ENCODE peak calls at places on chromosomes 7 and 10, in nine cellular contexts. M is pancreas, H is GM20000, E is fibroblast of pulmonary artery, T is RWPE1, C is cardiac muscle cell, N is GM06990, S is fibroblast of lung, W is astrocyte of the spinal cord. F is an unnamed sample.

GRCh38 chr7:51970961-51971655 is 654.5 kb upstream of the COBL start:
- DNase-seq in M (no peak), H (no peak), E (no peak), T (no peak), C (no peak), N (no peak), S (no peak), W (peak; percentile 62), F (no peak)

GRCh38 chr7:55019329-55019690 is 493 bp downstream of the EGFR start:
- DNase-seq in M (peak; percentile 73), H (peak; percentile 63), E (peak; percentile 30), T (peak; percentile 21), C (peak; percentile 46), N (no peak), S (peak; percentile 42), W (peak; percentile 38), F (peak; percentile 74)

GRCh38 chr7:87875151-87876039 is 765 bp downstream of the SLC25A40 start:
- DNase-seq in M (no peak), H (peak; percentile 36), E (no peak), T (peak; percentile 16), C (no peak), N (no peak), S (peak; percentile 12), W (peak; percentile 15), F (peak; percentile 41)

GRCh38 chr10:124213471-124213870 is 120.1 kb upstream of the CHST15 start:
- DNase-seq in M (no peak), H (no peak), E (no peak), T (no peak), C (no peak), N (no peak), S (no peak), W (no peak), F (no peak)

GRCh38 chr10:124388823-124389612 is 29.7 kb downstream of the OAT start:
- DNase-seq in M (peak; percentile 93), H (peak; percentile 98), E (peak; percentile 80), T (peak; percentile 98), C (peak; percentile 96), N (peak; percentile 87), S (peak; percentile 82), W (peak; percentile 76), F (peak; percentile 94)

GRCh38 chr7:108181073-108181985 is 51.2 kb upstream of the LAMB4 start:
- DNase-seq in M (no peak), H (peak; percentile 42), E (peak; percentile 85), T (peak; percentile 39), C (peak; percentile 51), N (no peak), S (peak; percentile 78), W (peak; percentile 75), F (no peak)

GRCh38 chr10:48406204-48406603 is 99.7 kb downstream of the MAPK8 start:
- DNase-seq in M (no peak), H (no peak), E (peak; percentile 32), T (peak; percentile 63), C (no peak), N (no peak), S (peak; percentile 19), W (peak; percentile 33), F (no peak)

GRCh38 chr10:105138287-105138854 is 497.3 kb downstream of the SORCS3 start:
- DNase-seq in M (no peak), H (no peak), E (no peak), T (no peak), C (no peak), N (no peak), S (no peak), W (no peak), F (no peak)

GRCh38 chr10:79393924-79394610 is 46.8 kb downstream of the PPIF start:
- DNase-seq in M (no peak), H (no peak), E (no peak), T (no peak), C (no peak), N (no peak), S (no peak), W (no peak), F (peak; percentile 5)

GRCh38 chr10:102467971-102468438 is 16.7 kb upstream of the C10orf95 start:
- DNase-seq in M (peak; percentile 34), H (no peak), E (no peak), T (no peak), C (no peak), N (no peak), S (no peak), W (no peak), F (peak; percentile 68)

GRCh38 chr7:48638041-48638440 is 286.3 kb upstream of the CDC14C start:
- DNase-seq in M (no peak), H (no peak), E (no peak), T (no peak), C (no peak), N (no peak), S (no peak), W (peak; percentile 5), F (no peak)

DNA sequence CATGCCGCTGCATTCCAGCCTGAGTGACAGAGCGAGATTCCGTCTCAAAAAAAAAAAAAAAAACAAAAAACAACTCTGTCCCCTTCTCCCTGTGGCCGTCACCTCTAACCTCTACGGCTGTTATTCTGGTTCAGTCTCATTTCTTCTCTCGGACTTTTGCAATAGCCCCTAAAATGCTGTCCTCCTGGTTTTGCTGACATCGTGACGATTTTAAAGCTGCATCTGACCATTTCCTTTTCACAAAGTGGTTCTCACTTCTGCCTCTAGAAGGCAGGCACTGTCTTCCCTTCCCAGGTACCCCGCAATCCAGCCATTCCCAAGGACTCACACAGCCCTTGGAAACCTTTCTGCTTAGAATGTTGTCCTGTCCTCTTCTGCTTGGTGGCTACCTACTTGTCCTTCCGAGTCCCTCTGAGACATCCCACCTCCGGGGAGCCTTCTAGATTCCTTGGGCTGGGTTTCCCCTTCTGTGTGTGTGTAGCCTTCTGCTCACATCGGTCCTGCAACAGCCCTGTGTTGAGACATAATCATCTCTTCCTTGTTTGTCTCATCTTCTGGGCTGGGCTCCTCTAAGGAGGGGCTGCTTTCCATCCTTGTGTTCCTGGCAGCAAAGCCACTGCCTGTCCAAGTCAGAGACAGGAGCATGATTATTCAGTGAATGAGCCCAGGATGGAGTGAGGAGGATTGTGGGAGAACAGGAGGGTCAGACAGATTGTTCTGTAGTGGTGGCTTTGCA is 83.1 kb downstream of the GRK5 start:
- DNase-seq in M (no peak), H (no peak), E (peak; percentile 16), T (no peak), C (no peak), N (no peak), S (no peak), W (no peak), F (no peak)
- TF ChIP-seq CTCF in M (no peak), H (no peak), E (peak; percentile 14), T (no peak), C (no peak), N (peak; percentile 9), S (peak; percentile 11), W (no peak), F (no peak)

DNA sequence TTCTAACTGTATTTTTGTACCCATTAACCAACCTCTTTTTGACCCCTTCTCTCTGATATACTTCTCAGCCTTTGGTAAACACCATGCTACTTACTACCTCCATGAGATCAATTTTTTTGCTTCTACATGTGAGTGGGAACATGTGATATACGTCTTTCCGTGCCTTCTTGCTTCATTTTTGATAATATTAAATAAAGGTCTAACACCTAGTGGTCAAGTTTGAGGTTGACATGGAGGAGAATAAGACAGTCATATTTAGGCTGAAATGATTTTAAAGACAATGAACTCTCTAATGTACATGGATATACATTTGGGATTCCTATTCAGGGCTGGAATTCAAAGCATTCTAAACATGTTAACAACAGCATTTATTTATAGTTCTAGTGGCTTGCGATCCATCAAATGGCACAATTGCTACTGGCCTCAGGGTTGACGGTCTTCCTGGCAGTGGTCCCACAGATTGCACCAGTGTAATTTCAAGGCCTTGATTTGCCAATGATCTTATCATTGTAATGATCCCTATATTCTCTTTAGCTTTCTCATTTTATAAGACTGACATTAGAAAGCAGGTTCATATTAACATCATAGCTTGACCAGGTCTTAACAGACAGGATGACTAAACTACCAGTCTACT is 315.9 kb upstream of the ETV1 start:
- DNase-seq in M (no peak), H (no peak), E (peak; percentile 1), T (no peak), C (peak; percentile 46), N (no peak), S (peak; percentile 8), W (no peak), F (no peak)
- TF ChIP-seq CTCF in M (no peak), H (no peak), E (no peak), T (no peak), C (no peak), N (no peak), S (no peak), W (no peak), F (no peak)

DNA sequence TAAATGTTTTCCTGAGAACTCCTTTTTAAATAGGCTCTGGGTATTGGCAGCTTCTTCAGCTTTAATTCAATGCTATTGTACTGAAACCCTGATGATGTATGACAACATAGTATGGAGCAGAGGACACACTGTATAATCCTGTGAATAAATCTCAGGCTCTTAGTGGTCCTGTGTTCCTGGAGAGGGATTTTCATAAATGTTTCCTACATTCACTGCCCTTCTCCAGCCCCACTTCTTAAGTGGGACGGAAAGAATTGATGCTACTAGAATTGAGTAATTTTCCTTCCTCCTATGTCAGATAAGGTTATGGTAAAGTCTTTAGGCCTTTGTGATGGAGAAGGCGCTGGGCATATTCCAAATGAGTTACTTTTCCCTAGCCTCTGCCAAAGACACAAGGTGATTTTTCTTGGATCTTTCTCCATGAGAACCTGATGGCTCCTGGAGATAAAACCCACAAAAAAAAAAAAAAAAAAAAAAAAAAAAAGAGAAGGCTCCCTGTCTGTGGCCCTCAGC is 779.4 kb downstream of the TNS3 start:
- DNase-seq in M (no peak), H (no peak), E (no peak), T (no peak), C (no peak), N (no peak), S (no peak), W (no peak), F (no peak)
- TF ChIP-seq CTCF in M (no peak), H (no peak), E (no peak), T (no peak), C (no peak), N (no peak), S (no peak), W (no peak), F (no peak)

GRCh38 chr7:36312064-36312914 is 77.4 kb upstream of the ANLN start:
- DNase-seq in M (peak; percentile 83), H (no peak), E (no peak), T (no peak), C (peak; percentile 52), N (no peak), S (no peak), W (no peak), F (peak; percentile 72)
- TF ChIP-seq CTCF in M (peak; percentile 63), H (peak; percentile 29), E (no peak), T (no peak), C (peak; percentile 14), N (peak; percentile 33), S (no peak), W (peak; percentile 18), F (peak; percentile 26)

DNA sequence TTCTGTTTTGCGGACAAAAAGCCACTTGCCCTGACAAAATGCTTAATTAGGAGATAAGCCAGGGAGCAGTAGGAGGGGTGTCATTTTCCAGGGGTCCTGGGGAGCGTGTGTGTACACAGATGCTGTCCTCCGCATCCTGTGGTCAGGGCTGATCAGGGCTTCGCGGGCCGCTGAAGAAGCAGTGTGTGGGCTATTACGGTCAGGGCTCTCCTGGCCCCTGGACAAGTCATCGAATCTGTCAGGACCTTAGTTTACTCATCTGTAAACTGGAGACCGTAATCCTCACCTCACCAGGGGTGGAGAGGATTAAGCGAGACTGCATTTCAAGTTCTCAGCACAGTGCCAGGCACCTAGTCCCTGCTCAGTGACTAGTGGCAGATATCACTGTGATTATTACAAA is 26.0 kb upstream of the MXI1 start:
- DNase-seq in M (no peak), H (no peak), E (no peak), T (no peak), C (no peak), N (no peak), S (no peak), W (no peak), F (no peak)
- TF ChIP-seq CTCF in M (no peak), H (no peak), E (no peak), T (no peak), C (no peak), N (no peak), S (no peak), W (no peak), F (no peak)

GRCh38 chr10:64091889-64092288 is 570.7 kb downstream of the REEP3 start:
- DNase-seq in M (no peak), H (no peak), E (peak; percentile 11), T (peak; percentile 18), C (peak; percentile 47), N (no peak), S (peak; percentile 3), W (no peak), F (no peak)
- TF ChIP-seq CTCF in M (no peak), H (no peak), E (no peak), T (peak; percentile 10), C (peak; percentile 10), N (peak; percentile 37), S (no peak), W (peak; percentile 11), F (no peak)

F was measured in transverse colon.